ENCODE peak calls at places on chromosomes 5 and 9, in six cellular contexts. One of them, this sample, is unnamed.
A peak's percentile ranks its signal among the peaks of the same experiment; 100 is the strongest.

GRCh38 chr5:130316971-130317421 is 412.7 kb downstream of the CHSY3 start:
- DNase-seq in right lobe of liver: no peak
- DNase-seq in heart left ventricle: no peak
- DNase-seq in heart right ventricle: no peak
- DNase-seq in right atrium auricular region: no peak
- DNase-seq in sigmoid colon: no peak
- DNase-seq in this sample: no peak

GRCh38 chr5:31156761-31157160 is 36.7 kb upstream of the CDH6 start:
- DNase-seq in right lobe of liver: no peak
- DNase-seq in heart left ventricle: no peak
- DNase-seq in heart right ventricle: no peak
- DNase-seq in right atrium auricular region: no peak
- DNase-seq in sigmoid colon: no peak
- DNase-seq in this sample: no peak

GRCh38 chr9:92506184-92506857 is 24.0 kb upstream of the ASPN start:
- DNase-seq in right lobe of liver: no peak
- DNase-seq in heart left ventricle: no peak
- DNase-seq in heart right ventricle: no peak
- DNase-seq in right atrium auricular region: peak; percentile 71
- DNase-seq in sigmoid colon: peak; percentile 75
- DNase-seq in this sample: no peak

GRCh38 chr9:22037954-22038690 is 29.0 kb upstream of the CDKN2B start:
- DNase-seq in right lobe of liver: no peak
- DNase-seq in heart left ventricle: no peak
- DNase-seq in heart right ventricle: no peak
- DNase-seq in right atrium auricular region: no peak
- DNase-seq in sigmoid colon: no peak
- DNase-seq in this sample: no peak

GRCh38 chr5:108420182-108420581 is 38.3 kb upstream of the FBXL17 start:
- DNase-seq in right lobe of liver: no peak
- DNase-seq in heart left ventricle: no peak
- DNase-seq in heart right ventricle: no peak
- DNase-seq in right atrium auricular region: no peak
- DNase-seq in sigmoid colon: no peak
- DNase-seq in this sample: no peak

GRCh38 chr9:136053757-136054142 is 41.3 kb downstream of the NACC2 start:
- DNase-seq in right lobe of liver: no peak
- DNase-seq in heart left ventricle: peak; percentile 48
- DNase-seq in heart right ventricle: no peak
- DNase-seq in right atrium auricular region: no peak
- DNase-seq in sigmoid colon: peak; percentile 59
- DNase-seq in this sample: no peak

GRCh38 chr9:104780796-104781395 is 17.0 kb downstream of the NIPSNAP3B start:
- DNase-seq in right lobe of liver: no peak
- DNase-seq in heart left ventricle: no peak
- DNase-seq in heart right ventricle: no peak
- DNase-seq in right atrium auricular region: no peak
- DNase-seq in sigmoid colon: no peak
- DNase-seq in this sample: no peak

GRCh38 chr5:83711982-83712601 is 8.6 kb downstream of the HAPLN1 start:
- DNase-seq in right lobe of liver: no peak
- DNase-seq in heart left ventricle: no peak
- DNase-seq in heart right ventricle: peak; percentile 11
- DNase-seq in right atrium auricular region: no peak
- DNase-seq in sigmoid colon: no peak
- DNase-seq in this sample: peak; percentile 59

GRCh38 chr5:135232958-135233357 is 166.1 kb downstream of the MACROH2A1 start:
- DNase-seq in right lobe of liver: no peak
- DNase-seq in heart left ventricle: no peak
- DNase-seq in heart right ventricle: peak; percentile 28
- DNase-seq in right atrium auricular region: no peak
- DNase-seq in sigmoid colon: peak; percentile 65
- DNase-seq in this sample: no peak

GRCh38 chr5:96197359-96197758 is 235.7 kb downstream of the PCSK1 start:
- DNase-seq in right lobe of liver: no peak
- DNase-seq in heart left ventricle: no peak
- DNase-seq in heart right ventricle: no peak
- DNase-seq in right atrium auricular region: no peak
- DNase-seq in sigmoid colon: no peak
- DNase-seq in this sample: no peak

GRCh38 chr5:105101597-105101996 is 1539.0 kb upstream of the NUDT12 start:
- DNase-seq in right lobe of liver: no peak
- DNase-seq in heart left ventricle: no peak
- DNase-seq in heart right ventricle: no peak
- DNase-seq in right atrium auricular region: no peak
- DNase-seq in sigmoid colon: no peak
- DNase-seq in this sample: no peak

GRCh38 chr5:77955577-77955976 is 179.4 kb upstream of the TBCA start:
- DNase-seq in right lobe of liver: no peak
- DNase-seq in heart left ventricle: no peak
- DNase-seq in heart right ventricle: no peak
- DNase-seq in right atrium auricular region: no peak
- DNase-seq in sigmoid colon: no peak
- DNase-seq in this sample: no peak

GRCh38 chr5:72957337-72957736 is 1.5 kb downstream of the FCHO2 start:
- DNase-seq in right lobe of liver: no peak
- DNase-seq in heart left ventricle: no peak
- DNase-seq in heart right ventricle: no peak
- DNase-seq in right atrium auricular region: no peak
- DNase-seq in sigmoid colon: no peak
- DNase-seq in this sample: no peak

GRCh38 chr5:121292664-121293063 is 559.0 kb upstream of the FTMT start:
- DNase-seq in right lobe of liver: no peak
- DNase-seq in heart left ventricle: no peak
- DNase-seq in heart right ventricle: no peak
- DNase-seq in right atrium auricular region: no peak
- DNase-seq in sigmoid colon: no peak
- DNase-seq in this sample: no peak

GRCh38 chr5:125042243-125042887 is 295.9 kb upstream of the ZNF608 start:
- DNase-seq in right lobe of liver: no peak
- DNase-seq in heart left ventricle: no peak
- DNase-seq in heart right ventricle: no peak
- DNase-seq in right atrium auricular region: no peak
- DNase-seq in sigmoid colon: no peak
- DNase-seq in this sample: no peak

GRCh38 chr5:109852371-109853160 is 162.8 kb downstream of the MAN2A1 start:
- DNase-seq in right lobe of liver: no peak
- DNase-seq in heart left ventricle: no peak
- DNase-seq in heart right ventricle: no peak
- DNase-seq in right atrium auricular region: no peak
- DNase-seq in sigmoid colon: no peak
- DNase-seq in this sample: no peak
- H3K27ac ChIP-seq in right lobe of liver: no peak overlapping the region
- H3K27ac ChIP-seq in heart left ventricle: no peak overlapping the region
- H3K27ac ChIP-seq in heart right ventricle: no peak overlapping the region
- H3K27ac ChIP-seq in right atrium auricular region: no peak overlapping the region
- H3K27ac ChIP-seq in sigmoid colon: no peak overlapping the region
- H3K27ac ChIP-seq in this sample: no peak overlapping the region

DNA sequence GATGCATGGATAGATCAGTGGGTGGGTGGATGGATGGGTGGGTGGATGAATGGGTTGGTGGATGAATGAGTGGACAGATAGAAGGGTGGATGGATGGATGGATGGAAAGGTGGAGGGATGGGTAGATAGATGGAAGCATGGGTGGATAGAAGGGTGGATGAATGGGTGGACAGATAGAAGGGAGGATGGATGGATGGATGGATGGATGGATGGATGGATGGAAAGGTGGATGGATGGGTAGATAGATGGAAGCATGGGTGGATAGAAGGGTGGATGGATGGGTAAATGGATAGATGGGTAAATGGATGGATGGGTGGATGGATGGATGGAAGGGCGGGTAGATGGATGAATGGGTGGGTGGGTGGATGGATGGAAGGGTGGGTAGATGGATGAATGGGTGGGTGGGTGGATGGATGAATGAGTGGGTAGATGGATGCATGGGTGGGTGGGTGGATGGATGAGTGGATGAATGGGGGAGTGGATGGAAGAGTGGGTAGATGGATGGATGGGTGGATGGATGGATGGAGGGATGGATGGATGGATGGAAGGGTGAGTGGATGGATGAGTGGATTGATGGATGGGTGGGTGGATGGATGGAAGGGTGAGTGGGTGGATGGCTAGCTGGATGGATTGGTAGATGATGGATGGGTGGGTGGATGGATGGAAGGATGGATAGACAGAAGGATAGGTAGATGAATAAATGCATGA is 87.7 kb upstream of the ASS1 start:
- DNase-seq in right lobe of liver: no peak
- DNase-seq in heart left ventricle: no peak
- DNase-seq in heart right ventricle: no peak
- DNase-seq in right atrium auricular region: no peak
- DNase-seq in sigmoid colon: no peak
- DNase-seq in this sample: no peak
- H3K27me3 ChIP-seq in right lobe of liver: no peaks in the 10 kb centered on the region
- H3K27me3 ChIP-seq in heart left ventricle: no peaks in the 10 kb centered on the region
- H3K27me3 ChIP-seq in heart right ventricle: no peaks in the 10 kb centered on the region
- H3K27me3 ChIP-seq in right atrium auricular region: no peaks in the 10 kb centered on the region
- H3K27me3 ChIP-seq in sigmoid colon: no peaks in the 10 kb centered on the region
- H3K27me3 ChIP-seq in this sample: no peaks in the 10 kb centered on the region

DNA sequence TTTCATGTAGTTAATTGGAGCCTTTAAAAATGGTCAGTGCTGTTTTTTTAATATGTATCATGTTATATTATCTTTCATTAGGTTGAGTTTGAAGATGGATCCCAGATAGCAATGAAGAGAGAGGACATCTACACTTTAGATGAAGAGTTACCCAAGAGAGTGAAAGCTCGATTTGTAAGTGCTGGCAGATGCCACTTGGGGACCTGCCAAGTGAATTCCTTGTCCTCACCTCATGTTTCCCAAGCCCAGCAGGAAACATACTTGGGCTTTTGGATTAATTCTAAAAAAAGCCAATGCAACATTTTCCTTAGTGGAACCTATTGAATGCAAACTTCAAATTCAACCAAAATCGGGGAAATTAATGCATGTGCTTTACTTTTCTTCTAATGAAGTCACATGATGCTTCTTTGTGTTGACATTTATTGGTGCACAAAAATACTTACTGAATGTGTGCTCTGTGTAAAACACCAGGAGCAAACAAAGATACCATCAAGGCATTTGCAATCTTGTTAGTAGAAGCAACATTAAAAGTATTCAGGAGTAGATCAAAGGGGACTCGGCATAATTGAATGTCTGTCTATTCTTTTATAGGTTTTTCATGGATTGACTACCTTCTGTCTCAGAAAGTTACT is 412.1 kb downstream of the KDM4C start:
- DNase-seq in right lobe of liver: no peak
- DNase-seq in heart left ventricle: no peak
- DNase-seq in heart right ventricle: no peak
- DNase-seq in right atrium auricular region: no peak
- DNase-seq in sigmoid colon: no peak
- DNase-seq in this sample: no peak
- H3K36me3 ChIP-seq in right lobe of liver: no peaks in the 10 kb centered on the region
- H3K36me3 ChIP-seq in heart left ventricle: peaks cover 14% of the 10 kb centered on the region
- H3K36me3 ChIP-seq in heart right ventricle: no peaks in the 10 kb centered on the region
- H3K36me3 ChIP-seq in right atrium auricular region: peaks cover 7% of the 10 kb centered on the region
- H3K36me3 ChIP-seq in sigmoid colon: no peaks in the 10 kb centered on the region
- H3K36me3 ChIP-seq in this sample: no peaks in the 10 kb centered on the region

DNA sequence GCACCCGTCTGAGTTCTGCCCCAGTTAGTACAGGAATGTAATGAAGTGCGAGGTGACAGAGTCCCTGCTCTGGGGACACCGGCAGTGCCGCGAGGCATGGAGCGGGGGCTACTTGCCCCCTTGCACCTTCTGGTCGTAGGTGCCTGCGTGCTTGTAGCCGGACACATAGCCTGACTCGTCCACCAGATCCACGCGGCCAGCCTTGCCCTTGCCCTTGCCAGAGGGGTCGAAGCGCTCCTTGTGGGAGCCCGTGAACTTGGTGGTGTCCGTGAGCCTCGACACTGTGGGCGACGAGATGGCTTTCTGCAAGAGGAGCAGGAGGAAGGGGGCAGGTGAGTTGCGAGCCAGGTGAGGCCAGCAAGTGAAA is 28.2 kb downstream of the TPPP start:
- DNase-seq in right lobe of liver: peak; percentile 17
- DNase-seq in heart left ventricle: no peak
- DNase-seq in heart right ventricle: no peak
- DNase-seq in right atrium auricular region: no peak
- DNase-seq in sigmoid colon: peak; percentile 46
- DNase-seq in this sample: peak; percentile 7
- H3K27ac ChIP-seq in right lobe of liver: no peak overlapping the region
- H3K27ac ChIP-seq in heart left ventricle: no peak overlapping the region
- H3K27ac ChIP-seq in heart right ventricle: no peak overlapping the region
- H3K27ac ChIP-seq in right atrium auricular region: no peak overlapping the region
- H3K27ac ChIP-seq in sigmoid colon: no peak overlapping the region
- H3K27ac ChIP-seq in this sample: no peak overlapping the region